ENCODE peak calls at places on chromosomes 12 and 14, in six cellular contexts. B, T, U, N, A and Y are unnamed samples.
A peak's percentile ranks its signal among the peaks of the same experiment; 100 is the strongest.

GRCh38 chr12:94263905-94264655 is 115.7 kb downstream of the PLXNC1 start:
- DNase-seq in B (no peak), T (no peak), U (peak; percentile 27), N (peak; percentile 83), A (peak; percentile 87), Y (no peak)

GRCh38 chr12:22038734-22039133 is 7.3 kb upstream of the CMAS start:
- DNase-seq in B (no peak), T (no peak), U (no peak), N (no peak), A (no peak), Y (no peak)

GRCh38 chr12:122876724-122877123 is 19.2 kb downstream of the VPS37B start:
- DNase-seq in B (no peak), T (no peak), U (no peak), N (no peak), A (no peak), Y (no peak)

GRCh38 chr14:92863281-92863680 is 59.7 kb upstream of the CHGA start:
- DNase-seq in B (no peak), T (no peak), U (no peak), N (no peak), A (no peak), Y (no peak)

GRCh38 chr14:96754845-96755184 is 42.4 kb upstream of the VRK1 start:
- DNase-seq in B (no peak), T (no peak), U (no peak), N (no peak), A (peak; percentile 46), Y (no peak)

GRCh38 chr14:22918519-22918808 is 485 bp downstream of the RBM23 start:
- DNase-seq in B (no peak), T (no peak), U (no peak), N (no peak), A (no peak), Y (no peak)

GRCh38 chr14:102760485-102761193 is 16.6 kb upstream of the TRAF3 start:
- DNase-seq in B (no peak), T (no peak), U (peak; percentile 17), N (no peak), A (peak; percentile 66), Y (no peak)

GRCh38 chr12:1830981-1831930 is 10.9 kb downstream of the LRTM2 start:
- DNase-seq in B (no peak), T (no peak), U (peak; percentile 68), N (peak; percentile 84), A (peak; percentile 90), Y (no peak)

GRCh38 chr12:12645485-12645884 is 33.8 kb downstream of the CREBL2 start:
- DNase-seq in B (no peak), T (peak; percentile 9), U (peak; percentile 35), N (no peak), A (peak; percentile 91), Y (no peak)

GRCh38 chr14:105328678-105329390 is 14.3 kb downstream of the PACS2 start:
- DNase-seq in B (no peak), T (no peak), U (no peak), N (no peak), A (no peak), Y (no peak)

GRCh38 chr14:31401369-31401932 is 18.9 kb downstream of the HEATR5A start:
- DNase-seq in B (no peak), T (no peak), U (no peak), N (no peak), A (no peak), Y (no peak)

GRCh38 chr12:62162214-62162613 is 98.0 kb upstream of the USP15 start:
- DNase-seq in B (no peak), T (no peak), U (no peak), N (no peak), A (no peak), Y (no peak)

GRCh38 chr12:10069099-10069498 is 29.7 kb downstream of the CLEC1A start:
- DNase-seq in B (no peak), T (no peak), U (no peak), N (no peak), A (no peak), Y (no peak)

GRCh38 chr12:25083211-25083610 is 111.7 kb downstream of the DNAI7 start:
- DNase-seq in B (no peak), T (no peak), U (peak; percentile 26), N (no peak), A (no peak), Y (no peak)

GRCh38 chr14:52694761-52695480 is 437 bp downstream of the ERO1A start:
- DNase-seq in B (no peak), T (peak; percentile 51), U (peak; percentile 46), N (peak; percentile 51), A (peak; percentile 56), Y (no peak)

GRCh38 chr14:81478446-81478845 is 55.2 kb downstream of the SEL1L start:
- DNase-seq in B (no peak), T (no peak), U (no peak), N (no peak), A (no peak), Y (no peak)

GRCh38 chr14:61451891-61452400 is 130.6 kb downstream of the PRKCH start:
- DNase-seq in B (no peak), T (no peak), U (no peak), N (no peak), A (no peak), Y (no peak)

GRCh38 chr12:75870878-75871277 is 160.7 kb downstream of the PHLDA1 start:
- DNase-seq in B (no peak), T (no peak), U (no peak), N (no peak), A (no peak), Y (no peak)

GRCh38 chr12:21942377-21942703 is 1.1 kb upstream of the ABCC9 start:
- DNase-seq in B (no peak), T (no peak), U (no peak), N (no peak), A (no peak), Y (no peak)

GRCh38 chr12:48183091-48183875 is at the start of gene CCDC184:
- DNase-seq in B (peak; percentile 60), T (peak; percentile 64), U (peak; percentile 84), N (peak; percentile 65), A (peak; percentile 95), Y (no peak)

GRCh38 chr12:68733661-68734071 is 12.3 kb upstream of the SLC35E3 start:
- DNase-seq in B (no peak), T (no peak), U (peak; percentile 44), N (no peak), A (no peak), Y (no peak)

GRCh38 chr14:24121210-24121609 is 6.5 kb upstream of the NRL start:
- DNase-seq in B (no peak), T (no peak), U (no peak), N (no peak), A (no peak), Y (no peak)

GRCh38 chr12:122035292-122035691 is 13.6 kb downstream of the BCL7A start:
- DNase-seq in B (no peak), T (no peak), U (no peak), N (peak; percentile 82), A (no peak), Y (no peak)

GRCh38 chr14:79571361-79571760 is 639.9 kb downstream of the DIO2 start:
- DNase-seq in B (no peak), T (no peak), U (no peak), N (no peak), A (no peak), Y (no peak)

GRCh38 chr12:127360580-127360979 is 906.4 kb upstream of the TMEM132C start:
- DNase-seq in B (no peak), T (no peak), U (no peak), N (no peak), A (no peak), Y (no peak)
- TF ChIP-seq CTCF in B (no peak), T (no peak), U (no peak), N (no peak), A (no peak), Y (no peak)

GRCh38 chr14:47676301-47676617 is 854 bp upstream of the MDGA2 start:
- DNase-seq in B (no peak), T (no peak), U (no peak), N (no peak), A (no peak), Y (no peak)
- TF ChIP-seq CTCF in B (no peak), T (no peak), U (no peak), N (no peak), A (no peak), Y (no peak)

DNA sequence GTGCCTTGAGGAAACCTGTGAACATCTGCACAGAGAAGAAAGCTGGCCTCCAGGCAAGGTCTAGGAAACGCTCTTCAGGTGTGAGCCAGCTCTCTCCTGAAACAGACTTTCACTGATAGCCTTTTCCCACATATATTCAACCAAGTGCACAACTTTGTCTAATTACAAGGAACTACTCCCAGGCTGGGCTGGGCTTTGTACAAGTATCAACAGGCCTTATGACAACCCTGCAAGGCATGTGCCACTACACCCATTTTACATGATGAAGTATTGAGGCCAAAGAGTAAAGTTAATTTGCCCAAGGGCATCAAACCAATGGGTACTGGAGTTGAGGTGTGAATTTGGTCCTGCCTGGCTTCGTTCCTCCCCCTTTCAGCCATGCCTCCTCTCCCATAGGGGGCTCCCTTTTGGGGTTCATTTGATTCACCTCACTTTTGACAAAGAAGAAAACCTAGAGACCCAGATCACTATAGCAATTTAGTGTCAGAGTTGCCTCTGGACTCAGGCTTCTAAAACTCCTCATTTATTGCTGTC is 2.1 kb downstream of the CSRP2 start:
- DNase-seq in B (no peak), T (no peak), U (no peak), N (no peak), A (no peak), Y (no peak)
- TF ChIP-seq CTCF in B (no peak), T (no peak), U (no peak), N (no peak), A (peak; percentile 17), Y (no peak)

GRCh38 chr12:93007539-93007938 is 78.4 kb upstream of the EEA1 start:
- DNase-seq in B (no peak), T (no peak), U (peak; percentile 50), N (no peak), A (no peak), Y (no peak)

GRCh38 chr12:93006655-93007208 is 77.6 kb upstream of the EEA1 start:
- DNase-seq in B (no peak), T (no peak), U (no peak), N (no peak), A (no peak), Y (no peak)

GRCh38 chr12:93003540-93004239 is 74.6 kb upstream of the EEA1 start:
- DNase-seq in B (no peak), T (no peak), U (peak; percentile 19), N (no peak), A (no peak), Y (no peak)

GRCh38 chr12:93008044-93008778 is 79.1 kb upstream of the EEA1 start:
- DNase-seq in B (no peak), T (no peak), U (no peak), N (no peak), A (no peak), Y (no peak)

DNA sequence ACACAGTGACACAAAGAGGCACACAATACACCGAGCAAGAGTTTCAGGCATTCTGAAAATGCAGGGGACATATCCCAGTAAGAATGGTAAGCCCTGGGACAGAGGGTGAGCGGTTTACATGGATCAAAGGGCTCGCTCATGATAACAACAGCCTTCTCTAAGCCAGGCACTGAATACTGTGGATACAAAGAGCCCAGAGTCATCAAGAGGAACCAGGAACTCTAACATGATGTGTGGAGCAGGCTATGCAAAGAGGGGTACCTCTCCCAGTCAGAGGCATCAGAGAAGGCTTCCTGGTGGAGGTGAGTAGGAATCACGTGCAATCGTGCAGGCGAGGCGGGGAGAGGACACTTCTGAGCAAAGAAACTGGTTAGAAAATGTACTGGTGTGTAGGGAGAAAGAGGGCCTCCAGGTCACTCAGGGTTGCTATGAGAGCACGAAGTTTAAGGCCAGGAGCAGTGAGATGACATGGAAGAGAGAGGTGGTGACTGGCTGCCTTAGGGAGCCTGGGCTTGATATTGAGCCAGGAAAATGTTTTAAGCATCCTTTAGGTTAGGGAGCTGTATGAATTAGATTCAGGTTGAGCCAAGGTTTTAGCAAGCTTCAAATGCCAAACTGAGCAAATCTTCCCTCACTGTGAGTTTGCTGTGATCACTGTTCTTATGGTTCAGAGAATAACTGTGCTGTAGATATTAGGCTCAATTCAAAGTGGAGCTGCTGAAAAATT is 77.0 kb upstream of the EEA1 start:
- DNase-seq in B (no peak), T (no peak), U (no peak), N (no peak), A (no peak), Y (no peak)
- TF ChIP-seq CTCF in B (no peak), T (no peak), U (no peak), N (no peak), A (no peak), Y (no peak)